ENCODE peak calls at places on chromosomes 5 and 9, in eight cellular contexts. Y, T, B, L, M, Q, E and J are unnamed samples.
A peak's percentile ranks its signal among the peaks of the same experiment; 100 is the strongest.

GRCh38 chr5:143543358-143544255 is 140.1 kb upstream of the NR3C1 start:
- DNase-seq in Y (no peak), T (no peak), B (no peak), L (no peak), M (no peak), Q (no peak), E (no peak), J (peak; percentile 50)

GRCh38 chr9:92668746-92669526 is 995 bp downstream of the IPPK start:
- DNase-seq in Y (no peak), T (peak; percentile 55), B (no peak), L (no peak), M (peak; percentile 52), Q (peak; percentile 76), E (peak; percentile 65), J (peak; percentile 94)

GRCh38 chr5:8756498-8757084 is 789.3 kb downstream of the SEMA5A start:
- DNase-seq in Y (no peak), T (no peak), B (peak; percentile 6), L (no peak), M (no peak), Q (no peak), E (no peak), J (peak; percentile 29)

GRCh38 chr9:38292480-38292879 is 100.0 kb upstream of the ALDH1B1 start:
- DNase-seq in Y (no peak), T (no peak), B (no peak), L (no peak), M (no peak), Q (no peak), E (no peak), J (no peak)

GRCh38 chr9:85212209-85212608 is 529.5 kb downstream of the AGTPBP1 start:
- DNase-seq in Y (no peak), T (no peak), B (no peak), L (no peak), M (no peak), Q (no peak), E (no peak), J (peak; percentile 84)

GRCh38 chr5:40626834-40627233 is 52.9 kb upstream of the PTGER4 start:
- DNase-seq in Y (no peak), T (no peak), B (no peak), L (no peak), M (no peak), Q (no peak), E (no peak), J (no peak)

GRCh38 chr9:120708526-120709224 is 5.6 kb downstream of the MEGF9 start:
- DNase-seq in Y (no peak), T (no peak), B (no peak), L (no peak), M (no peak), Q (no peak), E (no peak), J (peak; percentile 83)

GRCh38 chr5:160548949-160549665 is 127.5 kb downstream of the PTTG1 start:
- DNase-seq in Y (no peak), T (no peak), B (no peak), L (no peak), M (no peak), Q (no peak), E (no peak), J (no peak)

GRCh38 chr5:56951131-56951945 is 585 bp downstream of the MIER3 start:
- DNase-seq in Y (peak; percentile 50), T (peak; percentile 30), B (no peak), L (no peak), M (peak; percentile 40), Q (peak; percentile 66), E (no peak), J (peak; percentile 51)

GRCh38 chr9:90071257-90071656 is 466.4 kb downstream of the GADD45G start:
- DNase-seq in Y (no peak), T (no peak), B (no peak), L (no peak), M (no peak), Q (peak; percentile 68), E (no peak), J (no peak)

GRCh38 chr5:19564036-19564435 is 424.0 kb downstream of the CDH18 start:
- DNase-seq in Y (no peak), T (no peak), B (no peak), L (no peak), M (no peak), Q (no peak), E (peak; percentile 12), J (no peak)

GRCh38 chr9:127540664-127541041 is 71.4 kb upstream of the STXBP1 start:
- DNase-seq in Y (no peak), T (no peak), B (no peak), L (no peak), M (no peak), Q (peak; percentile 83), E (peak; percentile 83), J (no peak)

GRCh38 chr9:127539982-127540663 is 72.0 kb upstream of the STXBP1 start:
- DNase-seq in Y (no peak), T (no peak), B (no peak), L (no peak), M (no peak), Q (no peak), E (no peak), J (no peak)

GRCh38 chr9:127539259-127539981 is 72.7 kb upstream of the STXBP1 start:
- DNase-seq in Y (no peak), T (no peak), B (no peak), L (no peak), M (no peak), Q (no peak), E (no peak), J (no peak)

GRCh38 chr9:127541865-127542264 is 70.2 kb upstream of the STXBP1 start:
- DNase-seq in Y (no peak), T (no peak), B (no peak), L (no peak), M (no peak), Q (peak; percentile 79), E (no peak), J (no peak)

DNA sequence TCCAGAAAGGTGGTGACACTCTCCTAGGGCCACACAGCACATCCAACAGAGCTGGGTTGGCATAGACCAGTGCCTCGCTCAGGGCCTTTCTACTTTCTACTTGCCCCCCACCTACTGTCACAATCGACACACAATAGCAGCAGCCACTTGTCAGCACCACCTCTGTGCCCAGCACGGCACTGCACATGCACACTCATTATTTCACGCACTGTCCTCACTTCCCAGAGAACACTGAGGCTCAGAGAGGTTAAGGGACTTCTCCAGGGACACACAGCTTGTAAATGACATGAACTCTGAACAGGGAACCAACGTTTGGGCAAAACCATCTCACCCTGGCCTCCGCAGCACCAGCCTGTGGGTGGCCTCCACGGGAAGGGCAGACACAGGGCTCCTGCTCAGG is 70.9 kb upstream of the STXBP1 start:
- DNase-seq in Y (no peak), T (no peak), B (no peak), L (no peak), M (no peak), Q (no peak), E (no peak), J (no peak)
- H3K27ac ChIP-seq in Y (no peak overlapping the region), T (no peak overlapping the region), B (no peak overlapping the region), L (peak overlapping the region; percentile 96), M (peak overlapping the region; percentile 60), Q (peak overlapping the region; percentile 61), E (peak overlapping the region; percentile 55), J (peak overlapping the region; percentile 99)

DNA sequence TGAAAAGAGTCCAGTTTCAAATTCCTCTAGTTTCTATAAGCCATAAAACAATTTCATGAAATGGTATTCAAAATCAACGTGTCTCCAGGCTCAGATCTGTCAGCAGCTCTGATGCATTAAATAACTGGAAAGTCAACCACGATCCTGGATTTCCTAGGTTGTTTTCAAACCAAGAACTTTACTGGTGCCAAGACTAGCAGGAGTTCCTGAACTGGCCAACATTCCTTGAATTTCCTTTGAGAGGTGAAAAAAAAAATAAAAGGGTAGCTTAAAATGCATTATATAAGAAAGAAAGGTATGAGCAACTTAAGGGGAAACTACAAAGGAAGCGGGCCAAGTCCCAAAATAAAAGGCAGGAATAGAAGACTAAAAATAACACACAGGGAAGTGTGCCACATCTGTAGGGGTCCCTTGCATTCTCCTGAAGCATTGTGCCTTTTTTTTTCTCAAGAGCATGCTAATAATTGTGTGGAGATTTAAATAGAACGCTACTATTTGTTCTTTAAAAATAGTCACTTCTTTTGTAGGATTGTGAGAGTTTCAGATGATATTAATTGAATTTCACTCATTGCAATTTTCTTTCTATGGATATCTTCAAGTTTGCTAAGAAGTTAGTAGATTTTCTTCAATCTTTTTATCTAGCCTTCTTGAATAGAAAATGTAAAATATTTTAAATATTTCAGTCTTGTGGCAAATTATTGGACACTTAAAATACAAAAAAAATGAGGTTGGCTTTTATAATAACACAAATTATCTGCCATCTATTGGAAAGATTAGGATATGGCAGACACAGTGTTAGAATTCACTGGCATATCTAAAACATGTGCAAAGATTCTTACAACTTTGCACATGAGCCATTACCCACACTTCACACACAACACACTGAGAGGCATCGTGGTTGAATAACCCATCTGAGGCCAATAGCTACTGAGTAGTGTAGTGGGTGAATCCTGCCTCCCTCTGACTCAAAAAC is 15.3 kb downstream of the ESM1 start:
- DNase-seq in Y (no peak), T (no peak), B (no peak), L (no peak), M (no peak), Q (no peak), E (no peak), J (no peak)
- TF ChIP-seq CTCF in Y (no peak), T (no peak), B (no peak), L (no peak), M (no peak), Q (no peak), E (no peak), J (no peak)

DNA sequence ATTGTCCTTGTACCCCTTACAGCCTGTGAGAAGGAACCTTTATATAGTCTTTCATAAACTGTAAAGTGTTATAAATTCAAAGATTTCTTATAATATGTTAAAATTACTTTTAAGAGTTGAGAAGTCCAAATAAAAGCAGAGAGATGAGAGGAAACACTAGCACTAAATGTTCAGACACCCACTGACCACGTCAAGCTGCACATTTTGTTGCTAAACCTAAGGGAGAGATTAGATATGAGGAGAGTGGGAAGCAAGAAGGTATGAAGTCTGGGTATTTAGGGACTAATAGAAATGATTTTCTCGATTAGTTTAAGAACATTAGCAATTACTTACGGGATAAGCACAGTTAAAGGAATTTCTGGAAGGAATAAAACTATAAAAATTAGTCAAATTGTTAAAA is 506.9 kb downstream of the RAB3C start:
- DNase-seq in Y (no peak), T (no peak), B (no peak), L (no peak), M (no peak), Q (no peak), E (no peak), J (no peak)
- H3K27ac ChIP-seq in Y (no peak overlapping the region), T (no peak overlapping the region), B (no peak overlapping the region), L (no peak overlapping the region), M (no peak overlapping the region), Q (no peak overlapping the region), E (no peak overlapping the region), J (no peak overlapping the region)

DNA sequence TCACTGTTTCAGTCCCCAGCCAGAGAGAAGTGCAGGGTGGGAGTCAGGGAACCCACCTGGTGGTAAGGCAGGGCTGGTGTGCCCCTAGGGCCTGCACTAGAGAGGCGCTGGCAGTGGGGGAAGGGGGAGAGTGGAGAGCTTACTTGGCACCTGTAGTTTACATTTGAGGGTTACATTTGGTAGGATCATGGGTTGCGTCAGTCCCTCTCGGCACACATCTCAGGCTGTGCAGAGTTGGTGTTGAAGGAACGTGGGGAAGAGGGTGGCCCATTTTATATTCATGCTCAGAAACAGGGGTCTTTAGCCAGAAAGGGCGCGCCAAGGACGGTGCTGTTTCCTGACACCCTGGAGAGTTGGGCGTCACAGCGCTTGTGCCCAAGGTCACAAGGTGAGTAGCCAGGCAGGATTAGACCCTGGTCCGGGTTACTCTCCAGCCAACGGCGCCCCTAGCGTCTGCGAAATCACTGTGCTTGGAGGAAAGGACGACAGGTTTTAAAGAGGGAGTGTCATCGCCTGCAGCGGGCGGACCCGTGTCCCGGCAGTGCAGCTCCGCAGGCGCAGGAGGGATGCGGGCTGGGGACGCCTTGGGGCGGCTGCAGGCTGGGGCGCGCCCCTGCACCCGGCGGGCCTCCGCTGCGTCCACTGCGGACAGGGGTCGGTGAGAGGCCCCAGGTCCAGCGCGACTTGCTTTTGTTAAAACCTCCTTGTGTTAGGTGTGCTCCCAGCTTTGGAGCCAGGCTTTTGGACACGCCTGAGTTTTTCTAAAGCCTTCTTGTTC is 272.6 kb downstream of the FANCC start:
- DNase-seq in Y (no peak), T (peak; percentile 79), B (no peak), L (no peak), M (peak; percentile 54), Q (no peak), E (no peak), J (peak; percentile 85)
- TF ChIP-seq CTCF in Y (no peak), T (peak; percentile 38), B (no peak), L (no peak), M (peak; percentile 54), Q (no peak), E (no peak), J (peak; percentile 96)